ENCODE peak calls at places on chromosomes 13 and 19, in four cellular contexts. C is Peyer's patch, Z is A549, T is hepatocyte. I is an unnamed sample.

GRCh38 chr13:106963151-106963550 is 395.2 kb upstream of the ARGLU1 start:
- DNase-seq in T (no peak), C (no peak), Z (no peak), I (no peak)

GRCh38 chr13:41463823-41464602 is 6.7 kb downstream of the RGCC start:
- DNase-seq in C (peak; percentile 72), Z (no peak), T (no peak), I (no peak)

GRCh38 chr13:26186995-26187394 is 35.1 kb downstream of the RNF6 start:
- DNase-seq in C (peak; percentile 50), Z (no peak), T (no peak), I (no peak)

GRCh38 chr19:28409859-28410258 is 803.1 kb downstream of the UQCRFS1 start:
- DNase-seq in C (no peak), T (no peak), Z (no peak), I (no peak)

GRCh38 chr19:35403116-35403760 is 32.4 kb downstream of the GPR42 start:
- DNase-seq in C (peak; percentile 32), T (no peak), Z (no peak), I (no peak)

GRCh38 chr13:30105381-30105780 is 202.0 kb downstream of the KATNAL1 start:
- DNase-seq in T (peak; percentile 53), C (no peak), Z (no peak), I (no peak)

GRCh38 chr19:18418034-18418724 is 1.0 kb upstream of the SSBP4 start:
- DNase-seq in Z (no peak), T (no peak), C (peak; percentile 46), I (no peak)

GRCh38 chr13:37700887-37701286 is 102.3 kb upstream of the POSTN start:
- DNase-seq in Z (no peak), C (no peak), T (no peak), I (no peak)

GRCh38 chr19:34713262-34713637 is 20.8 kb upstream of the ZNF181 start:
- DNase-seq in C (no peak), Z (peak; percentile 34), T (no peak), I (no peak)

GRCh38 chr13:27851481-27851880 is 59.2 kb downstream of the GSX1 start:
- DNase-seq in Z (no peak), C (no peak), T (no peak), I (no peak)

GRCh38 chr13:29550589-29550988 is 44.9 kb downstream of the SLC7A1 start:
- DNase-seq in Z (no peak), C (no peak), T (no peak), I (no peak)

GRCh38 chr19:10769533-10770491 is 51.9 kb downstream of the DNM2 start:
- DNase-seq in C (no peak), T (peak; percentile 72), Z (peak; percentile 48), I (peak; percentile 79)

GRCh38 chr19:5075603-5076002 is 106.7 kb downstream of the KDM4B start:
- DNase-seq in C (no peak), T (no peak), Z (no peak), I (no peak)
- H3K4me1 ChIP-seq in C (no peaks in the 10 kb centered on the region), T (no peaks in the 10 kb centered on the region), Z (no peaks in the 10 kb centered on the region), I (peaks cover 11% of the 10 kb centered on the region)

GRCh38 chr19:4980838-4981680 is 12.1 kb downstream of the KDM4B start:
- DNase-seq in Z (no peak), C (no peak), T (no peak), I (no peak)

GRCh38 chr19:4979211-4979807 is 10.4 kb downstream of the KDM4B start:
- DNase-seq in T (no peak), C (no peak), Z (no peak), I (no peak)

GRCh38 chr19:4977299-4978174 is 8.6 kb downstream of the KDM4B start:
- DNase-seq in T (no peak), C (no peak), Z (no peak), I (no peak)

GRCh38 chr19:4981681-4981958 is 12.7 kb downstream of the KDM4B start:
- DNase-seq in C (no peak), Z (no peak), T (no peak), I (no peak)

DNA sequence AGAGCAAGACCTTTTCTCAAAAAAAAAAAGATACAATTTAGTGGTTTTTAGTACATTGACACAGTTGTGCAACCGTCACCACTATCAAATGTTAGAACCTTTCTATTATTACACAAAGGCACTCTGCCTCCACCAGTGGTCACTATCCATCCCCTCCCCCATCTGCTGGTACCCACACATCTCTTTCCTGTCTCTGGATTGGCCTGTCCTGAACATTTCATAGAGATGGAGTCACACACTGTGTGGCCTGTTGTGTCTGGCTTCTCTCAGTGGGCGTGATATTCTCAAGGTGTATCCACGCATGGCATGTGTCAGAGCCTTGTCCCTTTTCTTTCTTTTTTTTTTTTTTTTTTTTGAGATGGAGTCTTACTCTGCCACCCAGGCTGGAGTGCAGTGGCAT is 11.2 kb downstream of the KDM4B start:
- DNase-seq in C (no peak), Z (no peak), T (no peak), I (no peak)
- H3K4me1 ChIP-seq in C (no peaks in the 10 kb centered on the region), Z (peaks cover 32% of the 10 kb centered on the region), T (peaks cover 9% of the 10 kb centered on the region), I (peaks cover 63% of the 10 kb centered on the region)

DNA sequence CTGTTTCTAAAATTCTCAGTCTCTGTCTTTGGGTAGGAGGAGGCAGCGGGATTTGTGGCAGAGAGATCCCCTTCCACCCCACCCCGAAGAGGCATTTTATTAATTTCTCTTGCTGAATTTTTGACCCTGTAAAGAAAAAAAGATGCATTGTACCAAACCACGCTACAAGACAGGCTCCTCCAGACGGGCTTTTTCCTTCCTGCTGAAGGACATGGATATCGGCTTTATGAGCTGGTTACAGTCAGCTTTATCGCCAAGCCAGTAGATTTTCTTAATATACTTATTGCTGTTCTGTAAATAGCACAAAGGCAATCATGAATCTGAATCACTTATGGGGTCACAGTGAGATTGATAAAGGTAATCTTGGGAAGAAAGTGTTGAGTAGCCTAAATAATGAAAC is 24.5 kb downstream of the MBNL2 start:
- DNase-seq in Z (no peak), C (no peak), T (no peak), I (no peak)
- H3K4me1 ChIP-seq in Z (peaks cover 74% of the 10 kb centered on the region), C (no peaks in the 10 kb centered on the region), T (peaks cover 44% of the 10 kb centered on the region), I (no peaks in the 10 kb centered on the region)

GRCh38 chr13:73778242-73778864 is 355.9 kb downstream of the KLF12 start:
- DNase-seq in T (peak; percentile 13), Z (no peak), C (no peak), I (no peak)
- H3K4me1 ChIP-seq in T (peaks cover 3% of the 10 kb centered on the region), Z (no peaks in the 10 kb centered on the region), C (no peaks in the 10 kb centered on the region), I (no peaks in the 10 kb centered on the region)

DNA sequence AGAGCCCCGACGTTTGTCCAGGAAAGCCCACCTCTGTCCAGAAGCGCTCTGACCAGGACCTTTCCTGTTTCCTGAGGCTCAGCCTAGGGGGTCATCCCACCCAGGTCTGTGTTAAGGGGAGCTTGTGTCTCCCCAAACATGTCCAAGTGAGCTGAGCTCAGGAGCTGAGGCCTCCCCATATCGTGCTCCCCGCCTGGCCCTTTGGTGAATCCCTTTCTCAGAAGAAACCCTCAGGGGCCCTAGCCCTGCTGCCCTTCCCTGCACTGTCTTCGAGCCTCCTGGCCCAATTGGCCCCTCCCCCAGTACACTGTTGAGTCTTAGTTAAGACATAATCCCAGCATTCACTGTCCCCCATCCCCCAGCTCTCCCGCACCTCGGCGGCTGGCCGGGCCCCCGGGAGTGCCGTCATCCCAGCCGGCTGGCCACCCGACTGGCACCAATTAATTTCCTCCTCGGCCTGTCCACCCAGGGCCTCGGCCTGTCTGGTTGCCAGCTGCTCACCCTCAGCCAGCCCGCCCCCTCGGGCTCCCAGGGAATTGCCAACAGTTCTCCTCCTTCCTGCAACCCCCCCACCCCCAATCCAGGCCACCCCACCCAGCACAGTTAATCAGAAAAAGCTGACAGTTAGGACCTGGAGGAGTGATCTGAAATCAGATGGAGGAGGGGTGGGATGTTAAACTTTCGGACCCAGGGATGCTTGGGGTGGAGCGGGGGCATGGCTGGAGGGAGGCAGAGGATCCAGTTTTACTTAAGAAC is 13.6 kb downstream of the IER2 start:
- DNase-seq in Z (peak; percentile 94), T (peak; percentile 93), C (peak; percentile 83), I (peak; percentile 83)
- H3K4me1 ChIP-seq in Z (peaks cover 67% of the 10 kb centered on the region), T (peaks cover 55% of the 10 kb centered on the region), C (peaks cover 43% of the 10 kb centered on the region), I (peaks cover 56% of the 10 kb centered on the region)

GRCh38 chr13:99301913-99302636 is 5.1 kb downstream of the GPR183 start:
- DNase-seq in T (no peak), Z (no peak), C (peak; percentile 81), I (no peak)
- H3K4me1 ChIP-seq in T (peaks cover 7% of the 10 kb centered on the region), Z (peaks cover 8% of the 10 kb centered on the region), C (peaks cover 15% of the 10 kb centered on the region), I (no peaks in the 10 kb centered on the region)

GRCh38 chr19:46861691-46862503 is 1.1 kb downstream of the ARHGAP35 start:
- DNase-seq in Z (no peak), C (peak; percentile 49), T (no peak), I (no peak)
- H3K4me1 ChIP-seq in Z (peaks cover 63% of the 10 kb centered on the region), C (peaks cover 3% of the 10 kb centered on the region), T (peaks cover 36% of the 10 kb centered on the region), I (no peaks in the 10 kb centered on the region)

GRCh38 chr13:99206226-99206625 is 5.6 kb downstream of the UBAC2 start:
- DNase-seq in Z (no peak), T (no peak), C (no peak), I (peak; percentile 26)

GRCh38 chr13:99208185-99208584 is 7.5 kb downstream of the UBAC2 start:
- DNase-seq in C (no peak), Z (no peak), T (no peak), I (peak; percentile 18)

GRCh38 chr13:99208845-99209527 is 8.3 kb downstream of the UBAC2 start:
- DNase-seq in T (no peak), C (no peak), Z (no peak), I (peak; percentile 32)

GRCh38 chr13:99206873-99207272 is 6.2 kb downstream of the UBAC2 start:
- DNase-seq in T (no peak), C (no peak), Z (no peak), I (no peak)

DNA sequence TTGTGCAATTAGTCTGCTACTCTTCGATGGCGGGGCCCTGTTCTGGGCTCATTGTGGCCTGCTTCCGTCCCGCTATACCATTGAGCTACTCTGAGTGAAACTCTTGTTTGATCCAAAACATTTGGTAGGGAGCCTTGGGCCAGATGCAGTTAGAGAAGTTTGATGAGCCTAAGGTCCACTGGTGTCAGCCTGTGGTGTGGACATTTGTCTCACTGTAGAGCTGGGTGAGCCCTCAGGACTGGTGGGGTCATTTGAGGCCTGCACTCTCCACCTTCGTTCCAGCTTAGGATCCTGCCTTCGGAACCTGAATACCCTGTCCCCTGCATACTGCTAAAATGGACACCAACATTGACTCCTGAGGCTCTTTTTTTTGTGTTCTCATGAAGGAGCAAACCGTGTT is 6.9 kb downstream of the UBAC2 start:
- DNase-seq in T (no peak), C (no peak), Z (no peak), I (peak; percentile 43)
- H3K4me1 ChIP-seq in T (peaks cover 6% of the 10 kb centered on the region), C (peaks cover 5% of the 10 kb centered on the region), Z (peaks cover 1% of the 10 kb centered on the region), I (no peaks in the 10 kb centered on the region)

GRCh38 chr13:112762690-112763080 is 72.8 kb downstream of the ATP11A start:
- DNase-seq in Z (no peak), C (no peak), T (no peak), I (no peak)

GRCh38 chr13:112760931-112761330 is 71.1 kb downstream of the ATP11A start:
- DNase-seq in C (no peak), Z (no peak), T (no peak), I (no peak)

GRCh38 chr13:112760440-112760839 is 70.6 kb downstream of the ATP11A start:
- DNase-seq in Z (no peak), T (no peak), C (no peak), I (no peak)

GRCh38 chr13:112764028-112764427 is 74.2 kb downstream of the ATP11A start:
- DNase-seq in T (no peak), Z (no peak), C (no peak), I (no peak)

GRCh38 chr13:112761701-112762689 is 72.2 kb downstream of the ATP11A start:
- DNase-seq in Z (no peak), C (no peak), T (peak; percentile 53), I (peak; percentile 87)
- H3K4me1 ChIP-seq in Z (no peaks in the 10 kb centered on the region), C (no peaks in the 10 kb centered on the region), T (peaks cover 28% of the 10 kb centered on the region), I (no peaks in the 10 kb centered on the region)

I was measured in right atrium auricular region.